ENCODE peak calls at places on chromosome 16, in four cellular contexts. One of them, this sample, is unnamed.

GRCh38 chr16:89484088-89484501 is 6.3 kb downstream of the ANKRD11 start:
- DNase-seq in GM12878: no peak
- DNase-seq in IMR-90: no peak
- DNase-seq in H1: no peak
- DNase-seq in this sample: no peak

GRCh38 chr16:9533042-9533441 is 441.6 kb downstream of the HAPSTR1 start:
- DNase-seq in GM12878: no peak
- DNase-seq in IMR-90: no peak
- DNase-seq in H1: no peak
- DNase-seq in this sample: no peak

GRCh38 chr16:49503242-49504022 is 129.8 kb downstream of the C16orf78 start:
- DNase-seq in H1: no peak
- DNase-seq in GM12878: no peak
- DNase-seq in IMR-90: no peak
- DNase-seq in this sample: no peak

GRCh38 chr16:57112403-57113041 is 20.1 kb downstream of the CPNE2 start:
- DNase-seq in H1: no peak
- DNase-seq in IMR-90: no peak
- DNase-seq in GM12878: no peak
- DNase-seq in this sample: no peak

GRCh38 chr16:12110361-12111107 is 134.0 kb downstream of the SNX29 start:
- DNase-seq in H1: no peak
- DNase-seq in GM12878: no peak
- DNase-seq in IMR-90: no peak
- DNase-seq in this sample: no peak

GRCh38 chr16:89651584-89651983 is 5.9 kb downstream of the CHMP1A start:
- DNase-seq in GM12878: no peak
- DNase-seq in H1: no peak
- DNase-seq in IMR-90: no peak
- DNase-seq in this sample: no peak

GRCh38 chr16:10150906-10151305 is 31.3 kb downstream of the GRIN2A start:
- DNase-seq in H1: no peak
- DNase-seq in GM12878: no peak
- DNase-seq in IMR-90: no peak
- DNase-seq in this sample: no peak

GRCh38 chr16:54204756-54205155 is 81.8 kb downstream of the IRX3 start:
- DNase-seq in H1: no peak
- DNase-seq in IMR-90: no peak
- DNase-seq in GM12878: no peak
- DNase-seq in this sample: no peak

GRCh38 chr16:27568077-27568476 is 18.1 kb downstream of the KATNIP start:
- DNase-seq in IMR-90: no peak
- DNase-seq in H1: no peak
- DNase-seq in GM12878: no peak
- DNase-seq in this sample: no peak

GRCh38 chr16:47492428-47493357 is 31.6 kb downstream of the PHKB start:
- DNase-seq in IMR-90: peak; percentile 23
- DNase-seq in GM12878: peak; percentile 76
- DNase-seq in H1: no peak
- DNase-seq in this sample: peak; percentile 59

GRCh38 chr16:56611281-56611833 is 3.0 kb downstream of the MT2A start:
- DNase-seq in GM12878: no peak
- DNase-seq in IMR-90: peak; percentile 67
- DNase-seq in H1: no peak
- DNase-seq in this sample: no peak

GRCh38 chr16:89837014-89837546 is 8.8 kb downstream of the SPIRE2 start:
- DNase-seq in IMR-90: no peak
- DNase-seq in GM12878: no peak
- DNase-seq in H1: no peak
- DNase-seq in this sample: no peak

GRCh38 chr16:78127130-78127529 is 27.7 kb downstream of the WWOX start:
- DNase-seq in GM12878: no peak
- DNase-seq in IMR-90: peak; percentile 33
- DNase-seq in H1: no peak
- DNase-seq in this sample: no peak

GRCh38 chr16:80377621-80378020 is 163.2 kb upstream of the DYNLRB2 start:
- DNase-seq in H1: no peak
- DNase-seq in IMR-90: no peak
- DNase-seq in GM12878: no peak
- DNase-seq in this sample: no peak

GRCh38 chr16:47260496-47260895 is 116.8 kb upstream of the NETO2 start:
- DNase-seq in GM12878: no peak
- DNase-seq in IMR-90: no peak
- DNase-seq in H1: no peak
- DNase-seq in this sample: no peak

DNA sequence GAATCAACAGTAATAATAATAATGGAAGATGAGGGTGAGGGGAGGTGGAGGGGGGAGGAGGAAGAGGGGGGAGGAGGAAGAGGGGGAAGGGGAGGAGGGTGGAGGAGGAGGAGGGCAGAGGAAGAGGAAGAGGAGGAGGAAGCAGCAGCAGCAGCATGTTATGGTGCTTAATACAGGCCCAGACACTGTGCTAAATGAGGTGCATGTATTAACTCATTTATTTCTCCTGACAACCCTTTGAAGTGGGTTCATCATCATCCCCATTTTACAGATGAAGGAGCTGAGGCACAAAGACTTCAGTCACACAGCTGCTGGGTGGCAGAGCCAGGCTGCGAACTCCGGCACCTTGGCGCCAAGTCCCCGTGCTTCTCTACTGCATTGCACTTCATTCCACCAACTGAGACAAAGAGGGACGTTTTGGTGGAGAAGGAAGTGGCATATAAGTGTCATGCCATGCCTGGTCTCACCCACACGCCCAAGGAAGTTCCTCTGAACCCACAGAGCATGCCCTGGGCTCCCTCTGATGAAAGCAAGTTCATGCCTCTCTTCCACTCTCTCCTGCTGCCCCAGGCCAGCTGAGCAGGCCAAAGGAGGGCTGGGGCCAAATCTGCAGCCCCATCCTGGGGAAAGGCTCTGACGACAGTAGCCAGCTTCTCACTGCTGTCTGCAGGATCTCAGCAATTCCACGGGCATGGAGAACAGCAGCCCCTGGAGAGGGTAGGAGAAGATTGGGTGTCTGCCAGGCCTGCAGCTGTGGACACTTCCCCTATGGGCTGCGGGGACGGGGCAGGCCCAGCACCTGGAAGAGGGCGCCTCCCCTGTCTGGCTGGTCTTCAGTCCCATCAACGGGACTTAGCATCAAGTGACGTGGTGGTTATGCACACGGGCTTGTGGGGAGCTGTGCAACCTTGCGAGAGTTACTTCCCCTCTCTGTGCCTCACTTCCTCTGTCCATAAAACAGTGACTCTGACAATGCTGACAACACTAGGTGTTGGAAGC is 21.8 kb downstream of the XYLT1 start:
- DNase-seq in H1: no peak
- DNase-seq in IMR-90: no peak
- DNase-seq in GM12878: no peak
- DNase-seq in this sample: no peak
- TF ChIP-seq CHD1 in H1: no peak
- TF ChIP-seq CHD1 in IMR-90: no peak
- TF ChIP-seq CHD1 in GM12878: no peak
- TF ChIP-seq CHD1 in this sample: no peak

GRCh38 chr16:525520-526180 is 1.9 kb upstream of the CAPN15 start:
- DNase-seq in GM12878: peak; percentile 62
- DNase-seq in IMR-90: peak; percentile 92
- DNase-seq in H1: no peak
- DNase-seq in this sample: peak; percentile 41
- TF ChIP-seq CHD1 in GM12878: peak; percentile 84
- TF ChIP-seq CHD1 in IMR-90: no peak
- TF ChIP-seq CHD1 in H1: no peak
- TF ChIP-seq CHD1 in this sample: no peak

GRCh38 chr16:86809458-86809955 is 231.2 kb downstream of the FOXL1 start:
- DNase-seq in IMR-90: peak; percentile 95
- DNase-seq in H1: no peak
- DNase-seq in GM12878: no peak
- DNase-seq in this sample: no peak

GRCh38 chr16:86810062-86810461 is 231.7 kb downstream of the FOXL1 start:
- DNase-seq in GM12878: no peak
- DNase-seq in IMR-90: no peak
- DNase-seq in H1: no peak
- DNase-seq in this sample: no peak

GRCh38 chr16:86806838-86807351 is 228.5 kb downstream of the FOXL1 start:
- DNase-seq in IMR-90: peak; percentile 66
- DNase-seq in GM12878: no peak
- DNase-seq in H1: peak; percentile 57
- DNase-seq in this sample: no peak

GRCh38 chr16:86806181-86806837 is 228.0 kb downstream of the FOXL1 start:
- DNase-seq in GM12878: no peak
- DNase-seq in H1: no peak
- DNase-seq in IMR-90: no peak
- DNase-seq in this sample: no peak

GRCh38 chr16:86808863-86809444 is 230.6 kb downstream of the FOXL1 start:
- DNase-seq in GM12878: no peak
- DNase-seq in H1: no peak
- DNase-seq in IMR-90: no peak
- DNase-seq in this sample: no peak
- TF ChIP-seq CHD1 in GM12878: no peak
- TF ChIP-seq CHD1 in H1: no peak
- TF ChIP-seq CHD1 in IMR-90: no peak
- TF ChIP-seq CHD1 in this sample: no peak

DNA sequence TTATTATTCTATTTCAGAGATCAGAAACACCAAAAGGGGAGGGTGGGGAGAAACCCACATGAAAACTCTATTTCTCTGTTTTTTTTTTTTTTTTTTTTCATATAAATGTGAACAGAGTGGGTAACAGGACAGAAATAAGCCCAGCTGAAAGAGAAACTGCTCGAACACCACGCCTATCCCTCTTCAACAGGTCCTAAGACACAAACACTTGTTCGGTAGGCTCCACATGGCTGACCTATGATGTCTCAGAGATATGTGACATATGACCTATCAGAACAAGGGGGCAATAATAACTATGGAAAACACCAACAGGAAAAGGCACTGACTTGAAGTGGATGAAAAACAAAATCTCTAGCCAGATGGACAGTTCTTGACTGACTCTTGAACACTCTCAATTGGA is 44.8 kb downstream of the PARN start:
- DNase-seq in IMR-90: no peak
- DNase-seq in H1: no peak
- DNase-seq in GM12878: no peak
- DNase-seq in this sample: no peak
- TF ChIP-seq CHD1 in IMR-90: no peak
- TF ChIP-seq CHD1 in H1: no peak
- TF ChIP-seq CHD1 in GM12878: no peak
- TF ChIP-seq CHD1 in this sample: no peak

GRCh38 chr16:2702438-2702825 is 17.6 kb downstream of the PRSS27 start:
- DNase-seq in H1: no peak
- DNase-seq in IMR-90: no peak
- DNase-seq in GM12878: no peak
- DNase-seq in this sample: no peak
- TF ChIP-seq CHD1 in H1: no peak
- TF ChIP-seq CHD1 in IMR-90: no peak
- TF ChIP-seq CHD1 in GM12878: no peak
- TF ChIP-seq CHD1 in this sample: no peak

DNA sequence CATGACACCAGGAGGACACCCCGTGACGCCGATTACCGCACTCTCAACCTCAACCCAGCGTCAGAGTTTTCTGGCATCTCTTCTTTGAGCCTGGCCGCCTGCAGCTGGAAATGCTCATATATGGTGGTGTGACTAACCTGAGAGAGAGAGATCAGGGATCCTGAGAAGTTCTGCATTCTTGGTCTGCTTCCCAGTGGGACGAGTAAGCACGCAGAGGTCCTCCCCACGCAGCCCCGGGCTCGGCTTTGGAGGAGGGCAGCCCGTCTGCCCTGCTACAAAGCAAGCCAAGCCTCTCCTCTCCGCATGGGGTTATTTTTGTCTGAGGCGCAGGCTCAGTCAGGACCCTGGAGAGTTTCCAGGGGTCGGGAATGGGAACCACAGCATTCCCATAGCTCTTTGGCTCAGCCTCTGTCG is 16.5 kb downstream of the CRISPLD2 start:
- DNase-seq in IMR-90: peak; percentile 100
- DNase-seq in H1: peak; percentile 72
- DNase-seq in GM12878: no peak
- DNase-seq in this sample: no peak
- TF ChIP-seq CHD1 in IMR-90: peak; percentile 29
- TF ChIP-seq CHD1 in H1: no peak
- TF ChIP-seq CHD1 in GM12878: no peak
- TF ChIP-seq CHD1 in this sample: no peak

DNA sequence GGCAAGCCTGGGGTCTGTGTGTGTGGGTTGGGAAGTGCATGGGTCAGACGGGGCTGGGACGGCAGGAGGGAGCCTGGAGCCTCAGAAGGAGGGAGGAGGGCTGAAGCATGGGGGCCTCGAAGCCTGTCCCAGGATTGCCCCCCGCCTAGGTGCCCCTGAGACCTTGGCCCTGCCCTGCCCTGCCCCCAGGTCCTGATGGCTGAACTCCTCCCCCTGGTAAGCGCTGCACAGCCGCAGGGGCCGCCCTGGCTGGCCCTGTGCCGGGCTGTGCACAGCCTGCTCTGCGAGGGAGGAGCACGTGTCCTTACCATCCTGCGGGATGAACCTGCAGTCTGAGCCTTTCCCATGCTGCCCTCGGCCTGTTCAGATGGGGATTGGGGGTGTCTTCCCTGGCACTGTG is 4.4 kb downstream of the TEDC2 start:
- DNase-seq in H1: no peak
- DNase-seq in GM12878: no peak
- DNase-seq in IMR-90: no peak
- DNase-seq in this sample: no peak
- TF ChIP-seq CHD1 in H1: no peak
- TF ChIP-seq CHD1 in GM12878: no peak
- TF ChIP-seq CHD1 in IMR-90: no peak
- TF ChIP-seq CHD1 in this sample: no peak

GRCh38 chr16:58411336-58411735 is 19.1 kb downstream of the GINS3 start:
- DNase-seq in H1: no peak
- DNase-seq in IMR-90: no peak
- DNase-seq in GM12878: no peak
- DNase-seq in this sample: no peak
- TF ChIP-seq CHD1 in H1: no peak
- TF ChIP-seq CHD1 in IMR-90: no peak
- TF ChIP-seq CHD1 in GM12878: no peak
- TF ChIP-seq CHD1 in this sample: no peak

GRCh38 chr16:25038239-25038954 is 23.2 kb upstream of the ARHGAP17 start:
- DNase-seq in IMR-90: no peak
- DNase-seq in H1: no peak
- DNase-seq in GM12878: no peak
- DNase-seq in this sample: no peak

GRCh38 chr16:25041437-25041836 is 26.3 kb upstream of the ARHGAP17 start:
- DNase-seq in IMR-90: no peak
- DNase-seq in GM12878: no peak
- DNase-seq in H1: no peak
- DNase-seq in this sample: no peak

GRCh38 chr16:25037221-25037620 is 22.1 kb upstream of the ARHGAP17 start:
- DNase-seq in GM12878: no peak
- DNase-seq in H1: no peak
- DNase-seq in IMR-90: no peak
- DNase-seq in this sample: no peak

GRCh38 chr16:25037632-25038031 is 22.5 kb upstream of the ARHGAP17 start:
- DNase-seq in H1: no peak
- DNase-seq in IMR-90: no peak
- DNase-seq in GM12878: no peak
- DNase-seq in this sample: no peak

GRCh38 chr16:25040543-25040942 is 25.4 kb upstream of the ARHGAP17 start:
- DNase-seq in IMR-90: no peak
- DNase-seq in H1: no peak
- DNase-seq in GM12878: no peak
- DNase-seq in this sample: no peak
- TF ChIP-seq CHD1 in IMR-90: no peak
- TF ChIP-seq CHD1 in H1: no peak
- TF ChIP-seq CHD1 in GM12878: no peak
- TF ChIP-seq CHD1 in this sample: no peak

GRCh38 chr16:23290189-23291062 is 11.7 kb upstream of the SCNN1B start:
- DNase-seq in GM12878: no peak
- DNase-seq in H1: no peak
- DNase-seq in IMR-90: no peak
- DNase-seq in this sample: no peak
- TF ChIP-seq CHD1 in GM12878: no peak
- TF ChIP-seq CHD1 in H1: no peak
- TF ChIP-seq CHD1 in IMR-90: no peak
- TF ChIP-seq CHD1 in this sample: no peak

This sample was measured in K562.